ENCODE peak calls at places on chromosomes 12 and 14, in nine cellular contexts. K is heart left ventricle, O is tibial artery, M is mesendoderm, P is H9, Q is A549, T is dorsolateral prefrontal cortex, F is ovary, B is endothelial cell of umbilical vein. N is an unnamed sample.
A peak's percentile ranks its signal among the peaks of the same experiment; 100 is the strongest.

GRCh38 chr12:31106101-31106803 is 32.6 kb downstream of the DDX11 start:
- DNase-seq in O (no peak), P (peak; percentile 29), Q (no peak), T (no peak), M (no peak), F (no peak), B (no peak), K (no peak), N (peak; percentile 50)

GRCh38 chr12:111588010-111588409 is 11.1 kb downstream of the ATXN2 start:
- DNase-seq in M (no peak), K (no peak), T (no peak), Q (no peak), B (no peak), O (no peak), P (no peak), F (no peak), N (no peak)

GRCh38 chr14:65080954-65081747 is 21.2 kb downstream of the MAX start:
- DNase-seq in M (no peak), T (no peak), Q (no peak), P (no peak), O (no peak), F (no peak), K (no peak), B (peak; percentile 11), N (no peak)

GRCh38 chr12:49580572-49581535 is 12.9 kb upstream of the MCRS1 start:
- DNase-seq in B (peak; percentile 65), K (no peak), Q (peak; percentile 86), O (peak; percentile 75), T (peak; percentile 90), P (peak; percentile 96), F (peak; percentile 71), M (peak; percentile 95), N (peak; percentile 99)

GRCh38 chr14:105853089-105853906 is 326.9 kb downstream of the TMEM121 start:
- DNase-seq in F (peak; percentile 6), Q (no peak), T (peak; percentile 8), K (peak; percentile 46), P (peak; percentile 12), M (no peak), B (no peak), O (peak; percentile 57), N (peak; percentile 12)

GRCh38 chr12:27008070-27008469 is 6.1 kb downstream of the TM7SF3 start:
- DNase-seq in K (no peak), P (no peak), Q (no peak), O (no peak), T (no peak), M (no peak), B (no peak), F (no peak), N (no peak)

GRCh38 chr14:96762650-96763049 is 34.5 kb upstream of the VRK1 start:
- DNase-seq in T (no peak), O (no peak), F (no peak), K (no peak), P (peak; percentile 57), M (peak; percentile 92), Q (peak; percentile 80), B (peak; percentile 77), N (peak; percentile 71)

GRCh38 chr12:131900397-131900796 is 6.0 kb downstream of the ULK1 start:
- DNase-seq in O (no peak), B (no peak), M (no peak), F (no peak), Q (no peak), P (no peak), T (no peak), K (no peak), N (no peak)

GRCh38 chr12:127560041-127560478 is 706.9 kb upstream of the TMEM132C start:
- DNase-seq in O (no peak), T (no peak), M (no peak), K (no peak), Q (no peak), B (no peak), P (no peak), F (no peak), N (no peak)

GRCh38 chr14:80979951-80980350 is 24.5 kb downstream of the TSHR start:
- DNase-seq in P (no peak), O (no peak), M (no peak), K (no peak), F (no peak), B (no peak), Q (no peak), T (no peak), N (no peak)

GRCh38 chr14:56738020-56738419 is 72.3 kb downstream of the OTX2 start:
- DNase-seq in B (no peak), M (no peak), K (no peak), O (no peak), T (no peak), F (no peak), P (no peak), Q (no peak), N (no peak)

GRCh38 chr12:52216807-52217206 is 16.2 kb upstream of the KRT7 start:
- DNase-seq in P (no peak), Q (no peak), M (no peak), O (peak; percentile 73), T (no peak), K (peak; percentile 58), F (no peak), B (peak; percentile 35), N (peak; percentile 45)
- H3K27ac ChIP-seq in P (no peak overlapping the region), Q (peak overlapping the region; percentile 89), M (no peak overlapping the region), O (peak overlapping the region; percentile 59), T (no peak overlapping the region), K (no peak overlapping the region), F (no peak overlapping the region), B (peak overlapping the region; percentile 96), N (no peak overlapping the region)

DNA sequence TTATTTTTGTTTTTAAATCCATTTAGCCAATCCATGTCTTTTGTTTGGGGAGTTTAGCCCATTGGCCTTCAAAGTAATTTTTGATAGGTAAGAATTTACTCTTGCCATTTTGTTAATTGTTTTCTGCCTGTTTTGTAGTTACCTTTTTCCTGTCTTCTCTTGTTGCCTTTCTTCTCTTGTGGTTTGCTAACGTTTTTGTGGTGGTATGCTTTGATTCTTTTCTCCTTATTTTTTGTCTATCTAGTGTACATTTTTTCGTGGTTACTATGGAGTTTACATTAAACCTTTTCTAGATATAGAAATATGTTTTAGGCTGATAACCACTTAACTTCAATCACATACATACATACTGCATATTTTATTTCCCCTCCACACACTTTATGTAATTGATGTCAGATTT is 19.1 kb upstream of the PPP1R12A start:
- DNase-seq in M (no peak), T (no peak), O (no peak), Q (no peak), B (no peak), K (no peak), P (no peak), F (no peak), N (no peak)
- H3K27ac ChIP-seq in M (no peak overlapping the region), T (no peak overlapping the region), O (no peak overlapping the region), Q (no peak overlapping the region), B (no peak overlapping the region), K (no peak overlapping the region), P (no peak overlapping the region), F (no peak overlapping the region), N (no peak overlapping the region)

GRCh38 chr12:54420766-54421144 is 1.7 kb upstream of the ITGA5 start:
- DNase-seq in F (no peak), Q (no peak), K (peak; percentile 65), O (peak; percentile 85), B (peak; percentile 60), T (no peak), M (no peak), P (no peak), N (peak; percentile 76)
- H3K27ac ChIP-seq in F (peak overlapping the region; percentile 46), Q (peak overlapping the region; percentile 94), K (peak overlapping the region; percentile 93), O (peak overlapping the region; percentile 93), B (peak overlapping the region; percentile 79), T (no peak overlapping the region), M (peak overlapping the region; percentile 88), P (no peak overlapping the region), N (no peak overlapping the region)

GRCh38 chr12:121467638-121468403 is 67.9 kb downstream of the RNF34 start:
- DNase-seq in F (peak; percentile 36), M (peak; percentile 74), P (peak; percentile 81), B (peak; percentile 18), K (peak; percentile 77), O (peak; percentile 71), Q (peak; percentile 25), T (no peak), N (peak; percentile 93)
- H3K27ac ChIP-seq in F (peak overlapping the region; percentile 25), M (no peak overlapping the region), P (no peak overlapping the region), B (no peak overlapping the region), K (peak overlapping the region; percentile 59), O (peak overlapping the region; percentile 60), Q (peak overlapping the region; percentile 46), T (peak overlapping the region; percentile 66), N (peak overlapping the region; percentile 76)

GRCh38 chr14:51597511-51597920 is 54.2 kb upstream of the FRMD6 start:
- DNase-seq in P (no peak), O (no peak), B (no peak), Q (no peak), T (no peak), K (no peak), F (no peak), M (no peak), N (no peak)
- H3K27ac ChIP-seq in P (no peak overlapping the region), O (no peak overlapping the region), B (no peak overlapping the region), Q (no peak overlapping the region), T (no peak overlapping the region), K (no peak overlapping the region), F (no peak overlapping the region), M (no peak overlapping the region), N (no peak overlapping the region)

DNA sequence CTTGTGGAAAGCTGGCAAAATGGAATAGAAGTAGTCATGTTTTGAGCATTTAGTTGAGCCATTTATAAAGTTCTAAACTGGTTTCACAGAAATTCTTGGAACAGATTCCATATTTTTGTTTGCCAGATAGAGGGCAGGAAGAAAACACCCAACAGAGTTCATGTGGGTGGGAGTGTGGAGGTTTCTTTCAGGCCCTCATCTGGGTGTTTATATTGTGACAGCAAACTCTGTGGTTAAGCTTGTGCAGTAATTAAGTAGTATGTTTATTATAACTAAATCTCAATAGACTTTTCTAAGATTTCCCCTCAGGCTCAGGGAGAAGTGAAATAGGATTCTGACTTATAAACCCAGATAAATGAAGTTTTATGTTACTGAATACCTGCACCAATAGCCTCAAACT is 57.4 kb downstream of the SPPL3 start:
- DNase-seq in P (no peak), F (no peak), B (no peak), Q (no peak), T (no peak), O (no peak), K (no peak), M (no peak), N (no peak)
- H3K27ac ChIP-seq in P (no peak overlapping the region), F (no peak overlapping the region), B (no peak overlapping the region), Q (no peak overlapping the region), T (peak overlapping the region; percentile 96), O (peak overlapping the region; percentile 63), K (peak overlapping the region; percentile 31), M (no peak overlapping the region), N (no peak overlapping the region)